ENCODE peak calls at places on chromosomes 5 and 9, in four cellular contexts. X is tibial nerve, P is prostate gland, B is GM23338. T is an unnamed sample. For H3K4me1, the result is how much of the 10 kb centered on the place peaks cover.

GRCh38 chr5:139698461-139699146 is 50.5 kb downstream of the CXXC5 start:
- DNase-seq in X (peak), P (peak), B (peak), T (peak)

GRCh38 chr9:36858805-36859375 is 175.2 kb downstream of the PAX5 start:
- DNase-seq in X (no peak), P (peak), B (no peak), T (peak)

GRCh38 chr5:124909734-124910133 is 163.3 kb upstream of the ZNF608 start:
- DNase-seq in X (no peak), P (no peak), B (no peak), T (no peak)

GRCh38 chr9:99112750-99113417 is 8.0 kb downstream of the TGFBR1 start:
- DNase-seq in X (no peak), P (no peak), B (peak), T (no peak)

GRCh38 chr9:28363180-28363579 is 789.9 kb upstream of the C9orf72 start:
- DNase-seq in X (no peak), P (no peak), B (no peak), T (no peak)

GRCh38 chr5:177982072-177982727 is 13.8 kb downstream of the PROP1 start:
- DNase-seq in X (no peak), P (no peak), B (peak), T (no peak)

GRCh38 chr9:109320338-109320733 is 523 bp downstream of the EPB41L4B start:
- DNase-seq in X (no peak), P (no peak), B (peak), T (no peak)

GRCh38 chr5:3311443-3311842 is 284.2 kb upstream of the IRX1 start:
- DNase-seq in X (no peak), P (no peak), B (no peak), T (no peak)

GRCh38 chr9:130443840-130444492 is 795 bp upstream of the ASS1 start:
- DNase-seq in X (no peak), P (no peak), B (no peak), T (peak)

GRCh38 chr9:16202913-16203734 is 650.3 kb downstream of the CCDC171 start:
- DNase-seq in X (no peak), P (no peak), B (no peak), T (no peak)

GRCh38 chr9:79173932-79174331 is 397.8 kb upstream of the TLE4 start:
- DNase-seq in X (no peak), P (no peak), B (no peak), T (no peak)

GRCh38 chr5:108461628-108462367 is 79.9 kb upstream of the FBXL17 start:
- DNase-seq in X (no peak), P (no peak), B (no peak), T (no peak)

GRCh38 chr9:35923927-35924763 is 14.9 kb downstream of the SPAAR start:
- DNase-seq in X (no peak), P (peak), B (no peak), T (no peak)

GRCh38 chr5:138482645-138483044 is 17.4 kb downstream of the EGR1 start:
- DNase-seq in X (no peak), P (no peak), B (no peak), T (no peak)

GRCh38 chr9:135340726-135341475 is 138.7 kb upstream of the PPP1R26 start:
- DNase-seq in X (no peak), P (no peak), B (no peak), T (peak)

GRCh38 chr9:120770923-120771322 is 22.3 kb downstream of the FBXW2 start:
- DNase-seq in X (no peak), P (no peak), B (no peak), T (no peak)
- TF ChIP-seq CTCF in X (no peak), P (no peak), B (no peak), T (no peak)

GRCh38 chr5:143742951-143743350 is 69.0 kb upstream of the HMHB1 start:
- DNase-seq in X (no peak), P (no peak), B (no peak), T (no peak)
- H3K27ac ChIP-seq in X (no peak), P (no peak), B (no peak), T (no peak)

GRCh38 chr9:4828776-4829175 is 36.0 kb downstream of the RCL1 start:
- DNase-seq in X (no peak), P (no peak), B (no peak), T (no peak)

GRCh38 chr9:4826417-4827166 is 33.8 kb downstream of the RCL1 start:
- DNase-seq in X (no peak), P (no peak), B (no peak), T (no peak)

GRCh38 chr9:4830699-4831098 is 38.0 kb downstream of the RCL1 start:
- DNase-seq in X (no peak), P (no peak), B (no peak), T (no peak)

GRCh38 chr9:4829956-4830355 is 37.2 kb downstream of the RCL1 start:
- DNase-seq in X (no peak), P (no peak), B (no peak), T (no peak)

GRCh38 chr9:4827224-4827623 is 34.5 kb downstream of the RCL1 start:
- DNase-seq in X (no peak), P (no peak), B (no peak), T (no peak)
- H3K4me1 ChIP-seq in X (under half), P (under half), B (under half), T (under half)

GRCh38 chr9:2743937-2744529 is 26.7 kb downstream of the KCNV2 start:
- DNase-seq in X (no peak), P (no peak), B (no peak), T (no peak)
- TF ChIP-seq CTCF in X (no peak), P (no peak), B (no peak), T (no peak)

DNA sequence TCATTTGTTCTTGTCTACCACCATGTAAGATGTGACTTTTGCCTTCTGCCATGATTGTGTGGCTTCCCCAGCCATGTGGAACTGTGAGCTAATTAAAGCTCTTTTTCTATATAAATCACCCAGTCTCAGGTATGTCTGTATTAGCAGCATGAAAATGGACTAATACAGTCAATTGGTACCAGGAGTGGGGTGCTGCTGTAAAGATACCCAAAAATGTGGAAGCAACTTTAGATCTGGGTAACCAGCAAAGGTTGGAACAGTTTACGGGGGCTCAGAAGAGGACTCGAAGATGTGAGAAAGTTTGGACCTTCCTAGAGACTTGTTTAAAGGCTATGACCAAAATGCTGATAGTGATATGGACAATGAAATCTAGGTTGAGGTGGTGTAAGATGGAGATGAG is 488.9 kb downstream of the ISL1 start:
- DNase-seq in X (no peak), P (no peak), B (no peak), T (no peak)
- H3K27ac ChIP-seq in X (no peak), P (no peak), B (no peak), T (no peak)

GRCh38 chr9:127773981-127774380 is 4.5 kb downstream of the SH2D3C start:
- DNase-seq in X (no peak), P (no peak), B (no peak), T (peak)
- H3K4me1 ChIP-seq in X (under half), P (under half), B (under half), T (under half)

T was measured in left lung.